ENCODE peak calls at places on chromosome 9, in five cellular contexts. P is CD8-positive, alpha-beta T cell; A is IMR-90; K is heart left ventricle; C is esophagus squamous epithelium. L is an unnamed sample.

GRCh38 chr9:121541256-121541655 is 41.6 kb upstream of the GGTA1 start:
- DNase-seq in P (no peak), K (no peak), C (no peak), A (no peak), L (no peak)

GRCh38 chr9:135021393-135021789 is 66.1 kb upstream of the OLFM1 start:
- DNase-seq in K (no peak), P (no peak), A (no peak), C (no peak), L (no peak)

GRCh38 chr9:97425992-97426336 is 14.1 kb downstream of the TDRD7 start:
- DNase-seq in P (no peak), A (peak; percentile 36), K (no peak), C (no peak), L (no peak)

GRCh38 chr9:114804504-114804903 is 1.3 kb downstream of the TNFSF15 start:
- DNase-seq in K (peak; percentile 43), C (no peak), A (peak; percentile 84), P (no peak), L (no peak)

GRCh38 chr9:130992059-130993032 is 16.6 kb upstream of the LAMC3 start:
- DNase-seq in A (no peak), C (no peak), P (no peak), K (peak; percentile 51), L (no peak)

GRCh38 chr9:126069400-126069955 is 257.2 kb upstream of the MVB12B start:
- DNase-seq in K (no peak), C (no peak), A (no peak), P (no peak), L (no peak)

GRCh38 chr9:120710110-120710981 is 3.9 kb downstream of the MEGF9 start:
- DNase-seq in C (no peak), K (no peak), A (peak; percentile 39), P (peak; percentile 20), L (peak; percentile 10)

GRCh38 chr9:93111001-93111370 is 15.0 kb downstream of the CARD19 start:
- DNase-seq in K (no peak), A (no peak), C (no peak), P (no peak), L (no peak)

GRCh38 chr9:121692606-121693505 is 41.4 kb downstream of the DAB2IP start:
- DNase-seq in K (peak; percentile 61), A (peak; percentile 52), P (no peak), C (no peak), L (no peak)

GRCh38 chr9:112434487-112434886 is 52.1 kb upstream of the KIAA1958 start:
- DNase-seq in A (no peak), C (no peak), K (no peak), P (no peak), L (no peak)

GRCh38 chr9:22683393-22684075 is 236.9 kb downstream of the DMRTA1 start:
- DNase-seq in A (peak; percentile 88), C (no peak), P (no peak), K (no peak), L (no peak)

GRCh38 chr9:89686134-89686533 is 81.3 kb downstream of the GADD45G start:
- DNase-seq in P (no peak), C (no peak), K (no peak), A (no peak), L (no peak)

GRCh38 chr9:3758816-3759576 is 233.2 kb upstream of the RFX3 start:
- DNase-seq in A (peak; percentile 37), C (no peak), P (no peak), K (no peak), L (no peak)

GRCh38 chr9:91907387-91908292 is 42.4 kb downstream of the ROR2 start:
- DNase-seq in C (no peak), A (peak; percentile 42), P (no peak), K (no peak), L (no peak)

GRCh38 chr9:97840521-97840920 is 12.5 kb upstream of the FOXE1 start:
- DNase-seq in A (peak; percentile 44), C (no peak), P (no peak), K (no peak), L (no peak)

GRCh38 chr9:105881654-105882349 is 187.5 kb downstream of the TMEM38B start:
- DNase-seq in C (no peak), A (peak; percentile 53), P (peak; percentile 59), K (peak; percentile 65), L (peak; percentile 39)

GRCh38 chr9:131833083-131833482 is 93.2 kb upstream of the RAPGEF1 start:
- DNase-seq in C (no peak), A (no peak), P (no peak), K (peak; percentile 27), L (no peak)

GRCh38 chr9:114742947-114743346 is 61.0 kb upstream of the TEX48 start:
- DNase-seq in P (no peak), C (no peak), A (no peak), K (no peak), L (no peak)

GRCh38 chr9:33795281-33795680 is at the start of gene PRSS3:
- DNase-seq in A (no peak), K (no peak), C (no peak), P (no peak), L (no peak)

GRCh38 chr9:112874006-112874405 is 16.7 kb downstream of the SLC46A2 start:
- DNase-seq in P (no peak), K (no peak), A (peak; percentile 50), C (no peak), L (no peak)

GRCh38 chr9:134175291-134175807 is 11.0 kb upstream of the RNU6ATAC start:
- DNase-seq in A (no peak), C (no peak), K (peak; percentile 59), P (no peak), L (no peak)

GRCh38 chr9:35962126-35962906 is 4.4 kb upstream of the OR2S2 start:
- DNase-seq in K (peak; percentile 68), C (no peak), P (no peak), A (peak; percentile 85), L (no peak)

GRCh38 chr9:77488439-77489126 is 159.5 kb downstream of the GNA14 start:
- DNase-seq in C (no peak), P (no peak), A (peak; percentile 20), K (no peak), L (no peak)

GRCh38 chr9:23258569-23258968 is 567.5 kb downstream of the ELAVL2 start:
- DNase-seq in A (no peak), K (no peak), P (no peak), C (no peak), L (no peak)

DNA sequence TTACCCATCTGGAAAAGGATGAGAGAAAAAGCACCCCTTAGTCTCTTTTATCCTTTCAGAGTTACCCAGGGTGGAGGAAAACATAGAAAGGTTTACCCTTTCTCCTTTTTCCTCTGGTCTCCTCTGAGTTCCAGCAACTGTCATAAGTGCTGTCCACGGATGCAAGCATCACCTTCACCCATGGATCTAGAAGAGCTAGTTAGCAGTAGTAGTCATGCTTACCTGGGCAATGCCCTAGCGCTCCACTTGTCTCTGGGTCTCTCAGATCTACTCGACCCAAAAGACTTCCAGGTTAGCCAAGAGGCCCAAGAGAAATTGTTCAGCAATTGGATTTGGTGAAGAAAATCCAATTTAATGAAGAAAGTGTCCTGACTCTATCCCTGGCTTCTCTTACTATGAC is 656.2 kb upstream of the PTPRD start:
- DNase-seq in K (no peak), A (no peak), C (no peak), P (no peak), L (no peak)
- H3K9me3 ChIP-seq in K (peaks cover 25% of the 10 kb centered on the region), A (peaks cover 11% of the 10 kb centered on the region), C (no peaks in the 10 kb centered on the region), P (peaks cover 6% of the 10 kb centered on the region), L (peaks cover 8% of the 10 kb centered on the region)

GRCh38 chr9:123954518-123954917 is 24.6 kb upstream of the DENND1A start:
- DNase-seq in P (no peak), K (no peak), A (no peak), C (no peak), L (no peak)
- H3K27ac ChIP-seq in P (no peak overlapping the region), K (no peak overlapping the region), A (no peak overlapping the region), C (no peak overlapping the region), L (no peak overlapping the region)

DNA sequence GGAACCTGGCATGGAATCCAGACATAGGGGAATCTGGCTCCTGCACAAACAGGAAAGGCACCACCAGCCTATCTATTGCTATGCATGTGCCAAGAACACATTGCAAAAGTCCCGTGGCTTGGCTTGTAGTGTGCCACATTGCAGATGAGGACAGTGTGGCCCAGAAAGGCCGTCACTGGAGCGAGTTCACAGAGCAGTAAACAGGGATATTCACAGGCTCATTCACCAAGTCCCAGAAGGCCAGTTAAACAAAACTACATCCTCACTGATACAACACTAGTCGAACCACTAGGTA is 39.6 kb upstream of the TRIM32 start:
- DNase-seq in A (no peak), K (no peak), C (no peak), P (no peak), L (no peak)
- TF ChIP-seq CTCF in A (no peak), K (no peak), C (no peak), P (no peak), L (no peak)

DNA sequence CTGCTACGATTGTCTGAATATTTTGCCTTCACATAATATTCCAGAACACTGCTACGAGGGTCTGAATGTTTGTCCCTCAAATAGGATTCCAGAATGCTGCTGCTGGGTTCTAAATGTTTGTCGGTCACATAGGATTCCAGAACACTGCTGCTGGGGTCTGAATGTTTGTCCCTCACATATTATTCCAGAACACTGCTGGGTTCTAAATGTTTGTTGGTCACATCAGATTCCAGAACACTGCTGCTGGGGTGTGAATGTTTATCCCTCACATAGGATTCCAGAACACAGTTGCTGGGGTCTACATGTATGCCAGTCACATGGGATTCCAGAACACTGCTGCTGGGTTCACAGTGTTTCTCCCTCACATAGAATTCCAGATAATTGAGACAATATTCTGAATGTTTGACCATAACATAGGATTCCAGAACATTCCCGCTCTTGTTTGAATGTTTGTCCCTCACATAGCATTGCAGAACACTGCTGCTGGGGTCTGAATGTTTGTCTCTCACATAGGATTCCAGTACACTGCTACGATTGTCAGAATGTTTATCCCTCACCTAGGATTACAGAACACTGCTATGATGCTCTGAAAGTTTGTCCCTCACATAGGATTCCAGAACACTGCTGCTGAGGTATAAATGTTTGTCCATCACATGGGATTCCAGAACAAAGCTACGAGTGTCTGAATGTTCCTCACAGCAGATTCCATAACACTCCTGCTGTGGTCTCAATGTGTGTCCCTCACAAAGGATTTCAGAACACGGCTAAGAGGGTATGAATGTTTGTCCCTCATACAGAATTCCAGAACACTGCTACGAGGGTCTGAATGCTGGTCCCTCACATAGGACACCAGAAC is 201.8 kb downstream of the FOXD4L6 start:
- DNase-seq in K (no peak), C (no peak), A (no peak), P (no peak), L (no peak)
- H3K9me3 ChIP-seq in K (peaks cover 85% of the 10 kb centered on the region), C (no peaks in the 10 kb centered on the region), A (peaks cover 58% of the 10 kb centered on the region), P (peaks cover 62% of the 10 kb centered on the region), L (peaks cover 85% of the 10 kb centered on the region)

DNA sequence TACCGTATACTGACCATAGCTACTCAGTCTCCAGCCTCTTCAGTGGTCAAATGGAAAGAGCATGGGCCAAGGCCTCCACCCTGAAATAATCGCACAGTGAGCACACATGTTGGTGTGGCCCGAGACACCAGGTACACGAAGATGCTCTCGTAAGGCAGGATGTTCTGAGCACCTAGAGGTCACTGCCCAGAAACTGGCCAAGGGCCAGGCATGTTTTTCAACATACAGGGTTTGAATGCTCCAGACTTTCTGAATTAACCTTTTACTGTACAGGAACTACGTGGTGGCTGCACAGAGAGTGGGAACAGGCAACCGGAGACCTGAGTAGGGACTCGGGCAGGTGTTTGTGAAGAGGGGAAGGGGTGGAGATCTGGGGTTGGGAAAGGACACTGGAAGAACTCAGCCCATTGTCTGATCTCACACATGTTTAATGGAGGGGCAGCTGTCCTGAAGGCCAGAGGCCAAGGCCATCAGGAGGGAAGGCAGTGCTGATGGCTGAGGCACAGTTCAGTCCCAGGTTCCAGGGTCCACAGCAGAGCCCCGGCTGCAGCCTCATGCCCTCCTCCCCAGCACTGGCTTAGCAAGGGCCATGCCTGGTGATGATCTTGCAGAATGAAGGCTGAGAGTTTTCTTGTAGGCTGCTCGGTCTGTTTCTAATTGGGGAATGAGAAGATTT is 48.5 kb upstream of the ANKRD18A start:
- DNase-seq in C (no peak), P (no peak), A (no peak), K (no peak), L (no peak)
- H3K27ac ChIP-seq in C (no peak overlapping the region), P (no peak overlapping the region), A (no peak overlapping the region), K (no peak overlapping the region), L (no peak overlapping the region)